ENCODE peak calls at places on chromosomes 1 and 21, in eight cellular contexts. U is stomach, D is spleen, Z is HCT116, Y is GM23338, B is breast epithelium, J is prostate gland, O is suprapubic skin. C is an unnamed sample.

GRCh38 chr1:222769181-222769580 is 32.2 kb downstream of the FAM177B start:
- DNase-seq in D (no peak), B (no peak), J (no peak), Y (peak), O (no peak), Z (peak), U (no peak), C (peak)

GRCh38 chr1:47328992-47329391 is 4.6 kb upstream of the CMPK1 start:
- DNase-seq in U (no peak), B (no peak), Z (no peak), D (no peak), O (no peak), J (no peak), Y (no peak), C (no peak)

GRCh38 chr1:37602750-37603694 is 7.3 kb upstream of the GNL2 start:
- DNase-seq in J (no peak), O (no peak), B (no peak), U (no peak), Z (no peak), D (no peak), Y (peak), C (peak)

GRCh38 chr1:200224315-200224714 is 185.5 kb downstream of the ZNF281 start:
- DNase-seq in Y (no peak), D (no peak), B (no peak), J (no peak), U (no peak), Z (no peak), O (no peak), C (no peak)

GRCh38 chr1:212459656-212460055 is 26.9 kb downstream of the NENF start:
- DNase-seq in Z (no peak), O (no peak), J (no peak), B (no peak), Y (no peak), D (no peak), U (no peak), C (no peak)

GRCh38 chr21:35963920-35964451 is 96.3 kb downstream of the SETD4 start:
- DNase-seq in B (no peak), O (no peak), Z (no peak), Y (peak), J (no peak), U (no peak), D (no peak), C (no peak)

GRCh38 chr1:8285103-8285502 is 32.8 kb upstream of the SLC45A1 start:
- DNase-seq in J (no peak), Y (no peak), B (no peak), O (no peak), U (peak), Z (no peak), D (no peak), C (no peak)

GRCh38 chr1:198373376-198373775 is 167.1 kb downstream of the ATP6V1G3 start:
- DNase-seq in B (no peak), Y (no peak), O (no peak), J (no peak), D (no peak), Z (no peak), U (no peak), C (no peak)

GRCh38 chr1:51622455-51622913 is 5.6 kb downstream of the OSBPL9 start:
- DNase-seq in Y (peak), U (peak), B (peak), Z (peak), J (no peak), D (no peak), O (peak), C (peak)

GRCh38 chr1:155062702-155063411 is 683 bp upstream of the EFNA4 start:
- DNase-seq in J (peak), Y (peak), Z (no peak), U (peak), O (no peak), B (peak), D (peak), C (no peak)

GRCh38 chr1:15188145-15188544 is 34.6 kb downstream of the TMEM51 start:
- DNase-seq in B (no peak), D (no peak), Z (no peak), U (no peak), Y (no peak), O (no peak), J (no peak), C (no peak)

GRCh38 chr21:27423906-27424595 is 457.2 kb upstream of the ADAMTS5 start:
- DNase-seq in D (no peak), O (no peak), Y (peak), B (no peak), J (no peak), U (no peak), Z (no peak), C (no peak)

GRCh38 chr1:3471356-3472087 is 17.1 kb downstream of the ARHGEF16 start:
- DNase-seq in U (no peak), O (no peak), Z (no peak), D (peak), Y (peak), J (no peak), B (no peak), C (no peak)

GRCh38 chr1:215082532-215083407 is at the start of gene KCNK2:
- DNase-seq in Y (peak), O (peak), U (no peak), B (no peak), J (no peak), Z (no peak), D (peak), C (no peak)

GRCh38 chr1:26949266-26949925 is 10.9 kb downstream of the KDF1 start:
- DNase-seq in B (no peak), U (no peak), D (no peak), Z (no peak), O (no peak), J (no peak), Y (no peak), C (no peak)

GRCh38 chr21:38434913-38435533 is 63.3 kb downstream of the ERG start:
- DNase-seq in Z (no peak), Y (no peak), B (no peak), O (no peak), D (no peak), U (no peak), J (no peak), C (no peak)

DNA sequence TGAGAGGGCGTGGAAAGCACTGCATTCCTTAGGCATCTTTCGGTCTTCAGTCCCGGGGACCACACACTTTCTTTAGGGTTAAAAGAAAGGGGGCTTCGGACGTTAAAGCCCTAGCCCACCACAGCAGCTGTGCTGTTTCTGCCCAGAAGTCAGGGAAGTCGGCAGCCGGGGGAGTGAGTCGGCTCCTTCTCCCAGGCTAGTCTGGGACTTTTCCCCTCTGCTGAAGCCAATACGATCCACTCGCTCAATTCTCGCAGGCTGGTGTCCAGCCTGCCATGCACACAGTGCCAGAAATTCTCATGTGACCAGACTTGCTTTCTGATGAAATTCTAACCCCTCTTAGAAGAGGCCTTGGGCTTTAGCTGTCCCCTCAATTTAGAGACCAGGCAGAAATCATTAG is 67.7 kb downstream of the BCAR3 start:
- DNase-seq in J (peak), U (peak), Z (no peak), B (no peak), Y (no peak), D (no peak), O (no peak), C (no peak)
- H3K4me3 ChIP-seq in J (peak), U (peak), Z (no peak), B (peak), Y (no peak), D (no peak), O (peak), C (no peak)

DNA sequence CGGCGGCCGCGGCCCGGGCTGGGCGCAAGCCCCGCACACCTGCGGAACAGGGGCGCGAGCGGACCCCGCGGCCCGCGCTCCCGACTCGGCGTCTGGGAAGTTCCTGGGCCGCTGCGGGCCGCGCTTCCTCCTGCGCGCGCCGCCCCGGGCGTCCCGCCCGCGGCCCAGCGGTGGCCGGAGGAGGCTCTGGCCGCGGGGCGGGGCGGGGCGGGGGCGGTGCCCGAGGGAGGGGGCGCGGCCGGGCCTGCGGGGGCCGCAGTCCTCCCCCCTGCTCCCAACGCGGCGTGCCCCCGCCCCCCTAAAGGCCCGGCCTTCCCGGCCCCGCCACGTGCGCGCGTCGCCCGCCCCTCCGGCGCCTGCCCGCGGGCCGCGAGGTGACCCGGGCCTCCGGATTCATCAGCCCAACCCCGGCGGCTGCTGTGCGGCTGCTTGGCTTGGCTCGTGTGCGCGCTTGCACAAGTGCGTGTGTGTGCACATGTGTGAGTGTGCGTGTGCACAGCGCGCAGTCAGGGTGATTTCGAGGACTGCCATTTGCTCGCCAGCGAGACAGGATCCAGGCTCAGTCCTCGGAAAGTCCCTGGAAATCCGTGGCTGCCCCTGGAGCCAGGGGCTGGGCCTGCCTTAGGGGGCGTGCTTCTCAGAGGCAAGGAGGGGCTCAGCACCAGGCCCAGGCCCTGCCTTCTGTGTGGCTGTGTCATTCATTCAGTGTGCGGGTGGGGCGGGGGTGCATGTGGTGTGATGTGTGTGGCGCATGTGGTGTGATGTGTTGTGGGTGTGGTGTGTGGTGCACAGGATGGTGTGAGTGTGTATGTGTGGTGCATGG is at the start of gene C2CD2:
- DNase-seq in Y (peak), J (no peak), B (no peak), Z (no peak), U (peak), D (peak), O (no peak), C (peak)
- TF ChIP-seq POLR2AphosphoS5 in Y (peak), J (no peak), B (peak), Z (peak), U (no peak), D (peak), O (no peak), C (no peak)

GRCh38 chr1:78005347-78005722 is 596 bp downstream of the DNAJB4 start:
- DNase-seq in U (no peak), D (no peak), Y (no peak), B (no peak), J (no peak), O (no peak), Z (no peak), C (no peak)
- H3K4me3 ChIP-seq in U (peak), D (peak), Y (peak), B (peak), J (peak), O (peak), Z (peak), C (peak)

DNA sequence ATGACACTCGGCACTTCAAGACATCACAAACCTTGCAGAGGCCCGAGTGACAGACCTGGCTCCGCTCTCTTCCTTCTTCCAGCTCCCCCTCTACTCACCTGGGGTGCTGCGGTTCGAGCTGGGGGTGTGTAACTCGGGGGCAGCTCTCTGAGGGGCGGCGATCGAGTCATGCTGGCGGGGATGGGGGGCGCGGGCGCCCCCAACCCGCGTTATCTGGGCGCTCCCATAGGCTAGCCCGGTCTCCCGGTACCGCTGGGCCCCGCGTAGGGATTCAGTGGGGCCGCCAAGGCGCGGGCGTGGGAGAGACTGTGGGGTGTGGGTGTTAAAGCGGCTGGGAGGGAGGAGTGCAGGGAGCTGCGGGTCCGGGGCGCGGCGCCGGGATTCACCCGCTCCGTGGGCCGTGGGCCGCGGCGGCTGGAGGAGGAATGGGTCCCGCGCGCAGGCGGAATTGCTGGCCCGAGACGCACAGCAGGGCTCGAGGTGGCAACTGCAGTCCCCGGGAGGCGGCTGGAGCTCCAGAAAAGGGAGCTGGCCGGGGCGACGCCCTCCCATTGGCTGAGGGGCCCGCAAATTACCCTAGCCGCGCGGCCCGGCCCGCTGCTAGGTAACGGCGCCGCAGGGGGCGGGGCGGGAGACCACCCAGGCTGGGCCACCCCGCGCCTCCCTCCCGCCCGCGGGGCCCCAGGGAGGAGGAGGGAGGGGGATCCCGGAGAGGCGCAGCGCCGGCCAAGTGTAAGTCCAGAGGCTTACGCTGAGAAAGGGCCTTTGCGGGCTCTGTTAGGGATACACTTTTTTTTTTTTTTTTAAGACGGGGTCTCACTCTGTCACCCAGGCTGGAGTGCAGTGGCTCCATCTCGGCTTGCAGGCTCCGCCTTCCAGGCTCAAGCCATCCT is at the start of gene PTCH2:
- DNase-seq in D (peak), U (peak), B (no peak), J (peak), Z (no peak), O (no peak), Y (peak), C (no peak)
- TF ChIP-seq POLR2AphosphoS5 in D (no peak), U (no peak), B (no peak), J (peak), Z (no peak), O (no peak), Y (peak), C (no peak)